ENCODE peak calls at places on chromosomes 3 and 15, in four cellular contexts. One of them, this sample, is unnamed.

GRCh38 chr15:90033448-90033847 is 32.3 kb downstream of the ZNF710 start:
- DNase-seq in K562: no peak
- DNase-seq in HepG2: no peak
- DNase-seq in GM12878: no peak
- DNase-seq in this sample: no peak

GRCh38 chr3:45313743-45314403 is 74.5 kb upstream of the LARS2 start:
- DNase-seq in K562: no peak
- DNase-seq in HepG2: no peak
- DNase-seq in GM12878: no peak
- DNase-seq in this sample: no peak

GRCh38 chr3:12966847-12967750 is 106.1 kb downstream of the IQSEC1 start:
- DNase-seq in K562: no peak
- DNase-seq in HepG2: no peak
- DNase-seq in GM12878: no peak
- DNase-seq in this sample: peak; percentile 39

GRCh38 chr15:70271422-70272088 is 173.8 kb upstream of the TLE3 start:
- DNase-seq in K562: no peak
- DNase-seq in HepG2: no peak
- DNase-seq in GM12878: no peak
- DNase-seq in this sample: peak; percentile 29

GRCh38 chr15:59115047-59115446 is 10.1 kb downstream of the CCNB2 start:
- DNase-seq in K562: no peak
- DNase-seq in HepG2: no peak
- DNase-seq in GM12878: no peak
- DNase-seq in this sample: no peak

GRCh38 chr3:126846316-126846715 is 136.6 kb upstream of the PLXNA1 start:
- DNase-seq in K562: no peak
- DNase-seq in HepG2: no peak
- DNase-seq in GM12878: no peak
- DNase-seq in this sample: no peak

GRCh38 chr3:152304160-152304559 is 35.4 kb downstream of the MBNL1 start:
- DNase-seq in K562: no peak
- DNase-seq in HepG2: no peak
- DNase-seq in GM12878: no peak
- DNase-seq in this sample: no peak

GRCh38 chr15:98413973-98414546 is 234.3 kb upstream of the IGF1R start:
- DNase-seq in K562: no peak
- DNase-seq in HepG2: no peak
- DNase-seq in GM12878: no peak
- DNase-seq in this sample: no peak

GRCh38 chr3:152328841-152329240 is 60.1 kb downstream of the MBNL1 start:
- DNase-seq in K562: no peak
- DNase-seq in HepG2: peak; percentile 78
- DNase-seq in GM12878: no peak
- DNase-seq in this sample: no peak

GRCh38 chr3:171173732-171174131 is 147.2 kb upstream of the SLC2A2 start:
- DNase-seq in K562: no peak
- DNase-seq in HepG2: no peak
- DNase-seq in GM12878: no peak
- DNase-seq in this sample: no peak

GRCh38 chr3:97932387-97932801 is 39.8 kb downstream of the RIOX2 start:
- DNase-seq in K562: peak; percentile 72
- DNase-seq in HepG2: no peak
- DNase-seq in GM12878: no peak
- DNase-seq in this sample: no peak

GRCh38 chr3:58672451-58672850 is 5.9 kb upstream of the FAM3D start:
- DNase-seq in K562: no peak
- DNase-seq in HepG2: no peak
- DNase-seq in GM12878: no peak
- DNase-seq in this sample: no peak

GRCh38 chr15:58401991-58402649 is 29.7 kb upstream of the LIPC start:
- DNase-seq in K562: no peak
- DNase-seq in HepG2: no peak
- DNase-seq in GM12878: no peak
- DNase-seq in this sample: no peak

DNA sequence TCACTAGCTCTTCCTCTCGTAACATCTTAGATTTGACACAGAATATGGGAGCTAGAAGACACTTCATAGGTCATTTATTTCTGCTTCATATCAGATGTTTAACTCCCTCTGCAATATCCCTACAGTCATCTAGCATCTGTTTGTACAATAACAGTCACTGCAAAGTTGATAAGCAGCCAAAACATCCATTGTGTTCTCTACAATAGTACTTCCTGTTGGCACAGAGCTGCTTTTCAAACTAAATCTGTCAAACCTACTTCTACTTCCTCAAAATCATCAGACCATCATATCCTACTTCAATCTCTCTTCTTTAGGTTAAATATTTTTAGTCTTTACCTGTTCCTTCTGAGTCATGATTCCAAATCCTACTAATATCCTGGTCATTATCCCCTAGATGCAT is 233.2 kb downstream of the FGF12 start:
- DNase-seq in K562: no peak
- DNase-seq in HepG2: no peak
- DNase-seq in GM12878: no peak
- DNase-seq in this sample: no peak
- TF ChIP-seq BHLHE40 in K562: no peak
- TF ChIP-seq BHLHE40 in HepG2: no peak
- TF ChIP-seq BHLHE40 in GM12878: no peak
- TF ChIP-seq BHLHE40 in this sample: no peak

GRCh38 chr3:117726776-117727175 is 1017.2 kb downstream of the TUSC7 start:
- DNase-seq in K562: no peak
- DNase-seq in HepG2: no peak
- DNase-seq in GM12878: no peak
- DNase-seq in this sample: no peak

GRCh38 chr3:117719316-117719926 is 1009.8 kb downstream of the TUSC7 start:
- DNase-seq in K562: peak; percentile 3
- DNase-seq in HepG2: peak; percentile 8
- DNase-seq in GM12878: no peak
- DNase-seq in this sample: peak; percentile 17

GRCh38 chr3:117725314-117725713 is 1015.7 kb downstream of the TUSC7 start:
- DNase-seq in K562: no peak
- DNase-seq in HepG2: no peak
- DNase-seq in GM12878: no peak
- DNase-seq in this sample: no peak

GRCh38 chr3:117721866-117722265 is 1012.3 kb downstream of the TUSC7 start:
- DNase-seq in K562: no peak
- DNase-seq in HepG2: no peak
- DNase-seq in GM12878: no peak
- DNase-seq in this sample: no peak

GRCh38 chr3:117722856-117723255 is 1013.3 kb downstream of the TUSC7 start:
- DNase-seq in K562: no peak
- DNase-seq in HepG2: no peak
- DNase-seq in GM12878: no peak
- DNase-seq in this sample: no peak
- TF ChIP-seq SP1 in K562: no peak
- TF ChIP-seq SP1 in HepG2: no peak
- TF ChIP-seq SP1 in GM12878: no peak
- TF ChIP-seq SP1 in this sample: no peak

GRCh38 chr3:187036394-187036793 is 102.9 kb downstream of the RPL39L start:
- DNase-seq in K562: no peak
- DNase-seq in HepG2: no peak
- DNase-seq in GM12878: no peak
- DNase-seq in this sample: no peak
- TF ChIP-seq BHLHE40 in K562: no peak
- TF ChIP-seq BHLHE40 in HepG2: no peak
- TF ChIP-seq BHLHE40 in GM12878: no peak
- TF ChIP-seq BHLHE40 in this sample: no peak

DNA sequence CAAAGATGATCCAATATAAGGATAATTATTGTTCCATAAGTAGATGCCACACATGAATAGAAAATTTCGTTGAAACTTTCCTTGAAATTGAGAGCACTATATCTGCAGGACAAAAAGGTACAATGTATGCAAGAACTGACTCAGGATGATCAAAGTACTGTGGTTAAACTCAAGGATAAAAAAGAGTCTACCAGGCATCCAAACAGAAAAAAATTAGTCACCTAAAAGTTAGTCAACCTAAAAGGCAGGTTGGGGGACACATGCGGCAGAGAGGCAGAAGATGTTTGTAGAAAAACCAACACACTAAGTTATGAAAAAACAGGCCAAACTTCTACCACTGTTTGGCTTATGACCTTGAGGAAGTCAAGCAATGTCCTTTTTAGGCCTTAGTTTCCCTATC is 68.7 kb downstream of the GSK3B start:
- DNase-seq in K562: no peak
- DNase-seq in HepG2: no peak
- DNase-seq in GM12878: no peak
- DNase-seq in this sample: no peak
- TF ChIP-seq SP1 in K562: no peak
- TF ChIP-seq SP1 in HepG2: no peak
- TF ChIP-seq SP1 in GM12878: no peak
- TF ChIP-seq SP1 in this sample: no peak

DNA sequence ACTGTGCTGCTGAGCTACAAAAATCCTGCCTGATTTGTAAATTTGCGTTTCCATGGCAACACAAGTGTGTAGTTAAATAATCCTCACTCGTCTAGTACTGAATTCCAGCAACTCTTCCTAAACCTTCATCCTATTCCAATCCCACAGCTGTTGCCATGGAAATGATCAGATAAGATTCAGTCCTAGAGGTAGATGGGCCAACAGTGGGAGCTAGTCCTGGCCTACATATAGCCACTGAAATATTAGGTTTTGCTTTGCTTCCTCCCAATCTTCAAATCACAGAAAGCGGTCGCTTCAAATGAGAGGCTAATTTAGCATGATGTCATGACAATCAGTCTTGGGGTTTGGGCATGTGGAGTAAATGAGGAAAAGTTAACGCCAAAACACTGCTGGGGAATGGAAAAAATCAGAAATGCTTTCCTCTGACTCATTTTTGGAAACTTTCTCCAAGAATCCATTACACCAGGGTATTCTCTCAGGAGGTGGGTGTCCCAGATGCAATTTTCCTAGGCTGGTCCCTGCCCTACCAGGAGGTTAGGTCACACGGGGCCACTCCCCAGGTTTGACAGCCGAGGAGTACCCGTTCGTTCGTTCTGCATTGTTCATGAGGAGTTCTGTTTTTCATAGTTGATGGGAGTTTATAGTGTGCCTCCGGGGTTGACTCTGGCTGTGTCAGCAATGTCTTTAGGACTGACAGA is 159.2 kb upstream of the SLCO3A1 start:
- DNase-seq in K562: no peak
- DNase-seq in HepG2: no peak
- DNase-seq in GM12878: no peak
- DNase-seq in this sample: no peak
- TF ChIP-seq BHLHE40 in K562: no peak
- TF ChIP-seq BHLHE40 in HepG2: no peak
- TF ChIP-seq BHLHE40 in GM12878: no peak
- TF ChIP-seq BHLHE40 in this sample: no peak

GRCh38 chr3:43268636-43269035 is 17.7 kb upstream of the SNRK start:
- DNase-seq in K562: no peak
- DNase-seq in HepG2: no peak
- DNase-seq in GM12878: no peak
- DNase-seq in this sample: no peak
- TF ChIP-seq SP1 in K562: no peak
- TF ChIP-seq SP1 in HepG2: no peak
- TF ChIP-seq SP1 in GM12878: no peak
- TF ChIP-seq SP1 in this sample: no peak

GRCh38 chr3:31813197-31813596 is 167.9 kb downstream of the OSBPL10 start:
- DNase-seq in K562: no peak
- DNase-seq in HepG2: no peak
- DNase-seq in GM12878: no peak
- DNase-seq in this sample: no peak
- TF ChIP-seq BHLHE40 in K562: no peak
- TF ChIP-seq BHLHE40 in HepG2: no peak
- TF ChIP-seq BHLHE40 in GM12878: no peak
- TF ChIP-seq BHLHE40 in this sample: no peak

GRCh38 chr15:22902981-22903380 is 64.5 kb downstream of the NIPA2 start:
- DNase-seq in K562: no peak
- DNase-seq in HepG2: no peak
- DNase-seq in GM12878: no peak
- DNase-seq in this sample: no peak

GRCh38 chr15:22903427-22903826 is 65.0 kb downstream of the NIPA2 start:
- DNase-seq in K562: no peak
- DNase-seq in HepG2: no peak
- DNase-seq in GM12878: no peak
- DNase-seq in this sample: no peak

GRCh38 chr15:22903961-22904534 is 65.6 kb downstream of the NIPA2 start:
- DNase-seq in K562: no peak
- DNase-seq in HepG2: no peak
- DNase-seq in GM12878: no peak
- DNase-seq in this sample: no peak

GRCh38 chr15:22902578-22902977 is 64.1 kb downstream of the NIPA2 start:
- DNase-seq in K562: no peak
- DNase-seq in HepG2: no peak
- DNase-seq in GM12878: no peak
- DNase-seq in this sample: no peak

DNA sequence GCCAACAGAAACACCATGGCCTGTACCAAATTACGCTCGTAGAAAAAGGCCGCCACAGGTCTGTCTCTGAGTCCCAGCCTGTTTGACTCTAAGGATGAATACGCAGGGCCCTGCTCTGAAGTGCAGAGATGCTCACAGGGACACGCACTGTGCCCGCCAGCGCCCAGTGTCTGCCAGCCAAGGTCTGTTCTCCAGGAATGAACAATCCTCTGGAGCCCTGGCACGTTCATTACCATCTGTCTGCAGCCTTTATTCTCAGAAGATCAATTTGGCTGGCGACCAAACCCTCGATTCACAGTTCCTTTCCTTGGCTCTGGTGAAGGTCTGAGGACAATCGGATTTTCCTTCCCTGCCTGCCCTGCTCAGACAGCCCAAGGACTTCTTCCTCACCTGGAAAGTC is 66.3 kb downstream of the NIPA2 start:
- DNase-seq in K562: no peak
- DNase-seq in HepG2: no peak
- DNase-seq in GM12878: no peak
- DNase-seq in this sample: no peak
- TF ChIP-seq SP1 in K562: no peak
- TF ChIP-seq SP1 in HepG2: no peak
- TF ChIP-seq SP1 in GM12878: no peak
- TF ChIP-seq SP1 in this sample: no peak

GRCh38 chr15:62506217-62506805 is 341.2 kb upstream of the C2CD4B start:
- DNase-seq in K562: no peak
- DNase-seq in HepG2: peak; percentile 78
- DNase-seq in GM12878: no peak
- DNase-seq in this sample: no peak
- TF ChIP-seq BHLHE40 in K562: no peak
- TF ChIP-seq BHLHE40 in HepG2: no peak
- TF ChIP-seq BHLHE40 in GM12878: no peak
- TF ChIP-seq BHLHE40 in this sample: no peak

GRCh38 chr15:66702770-66703539 is 919 bp downstream of the SMAD6 start:
- DNase-seq in K562: no peak
- DNase-seq in HepG2: no peak
- DNase-seq in GM12878: no peak
- DNase-seq in this sample: no peak
- TF ChIP-seq SP1 in K562: no peak
- TF ChIP-seq SP1 in HepG2: no peak
- TF ChIP-seq SP1 in GM12878: no peak
- TF ChIP-seq SP1 in this sample: no peak